ENCODE peak calls at places on chromosomes 16 and 17, in four cellular contexts. Z is H9, H is IMR-90, U is H1. X is an unnamed sample.

GRCh38 chr17:4369557-4370230 is 3.2 kb upstream of the UBE2G1 start:
- DNase-seq in U (no peak), H (no peak), Z (no peak), X (no peak)

GRCh38 chr16:11552445-11552844 is 34.3 kb downstream of the LITAF start:
- DNase-seq in Z (no peak), U (no peak), H (no peak), X (no peak)

GRCh38 chr16:67170168-67170947 is at the start of gene NOL3:
- DNase-seq in Z (peak; percentile 93), U (peak; percentile 79), H (peak; percentile 76), X (peak; percentile 90)

GRCh38 chr17:32240745-32241144 is 24.9 kb upstream of the RHBDL3 start:
- DNase-seq in H (no peak), Z (peak; percentile 65), U (no peak), X (peak; percentile 62)

GRCh38 chr16:58733248-58733670 is 857 bp downstream of the GOT2 start:
- DNase-seq in U (no peak), H (peak; percentile 5), Z (no peak), X (no peak)

GRCh38 chr17:77140878-77141767 is at the start of gene SEC14L1:
- DNase-seq in H (no peak), Z (peak; percentile 86), U (peak; percentile 69), X (peak; percentile 85)

GRCh38 chr17:66900126-66901010 is 64.1 kb upstream of the CACNG4 start:
- DNase-seq in U (no peak), H (peak; percentile 55), Z (no peak), X (no peak)

GRCh38 chr16:1338119-1338730 is 4.8 kb downstream of the BAIAP3 start:
- DNase-seq in H (no peak), Z (peak; percentile 67), U (no peak), X (no peak)

GRCh38 chr17:77391668-77392375 is 251.1 kb downstream of the SEC14L1 start:
- DNase-seq in U (no peak), Z (peak; percentile 79), H (peak; percentile 99), X (peak; percentile 86)

GRCh38 chr17:21379080-21379711 is 3.0 kb downstream of the KCNJ12 start:
- DNase-seq in H (no peak), U (no peak), Z (no peak), X (no peak)

GRCh38 chr17:1989135-1989534 is 36.0 kb downstream of the RTN4RL1 start:
- DNase-seq in U (no peak), H (peak; percentile 88), Z (no peak), X (no peak)

GRCh38 chr16:61237804-61238485 is 798.3 kb downstream of the CDH8 start:
- DNase-seq in H (no peak), Z (no peak), U (no peak), X (peak; percentile 9)

GRCh38 chr17:5234645-5235576 is at the start of gene SCIMP:
- DNase-seq in U (no peak), H (no peak), Z (no peak), X (no peak)

GRCh38 chr16:73113326-73113720 is 65.4 kb upstream of the ZFHX3 start:
- DNase-seq in Z (no peak), U (no peak), H (peak; percentile 25), X (no peak)

GRCh38 chr17:17781591-17782424 is 55.0 kb downstream of the SREBF1 start:
- DNase-seq in H (peak; percentile 52), U (peak; percentile 68), Z (peak; percentile 68), X (peak; percentile 77)

GRCh38 chr17:29709861-29710849 is 87.4 kb upstream of the CORO6 start:
- DNase-seq in H (peak; percentile 52), Z (no peak), U (no peak), X (no peak)

GRCh38 chr17:73546770-73547345 is 97.4 kb downstream of the SDK2 start:
- DNase-seq in Z (peak; percentile 83), U (peak; percentile 72), H (no peak), X (peak; percentile 75)

GRCh38 chr16:74034862-74035261 is 261.8 kb upstream of the PSMD7 start:
- DNase-seq in H (peak; percentile 11), Z (no peak), U (no peak), X (peak; percentile 54)

GRCh38 chr16:67678354-67679023 is 11.9 kb downstream of the C16orf86 start:
- DNase-seq in Z (no peak), H (no peak), U (no peak), X (no peak)

GRCh38 chr17:3859895-3860294 is 13.8 kb upstream of the NCBP3 start:
- DNase-seq in U (no peak), Z (peak; percentile 28), H (no peak), X (no peak)

GRCh38 chr16:2524339-2524938 is 4.3 kb downstream of the AMDHD2 start:
- DNase-seq in Z (peak; percentile 32), U (no peak), H (no peak), X (no peak)

GRCh38 chr16:11303405-11304138 is 22.4 kb upstream of the PRM1 start:
- DNase-seq in H (no peak), U (no peak), Z (no peak), X (no peak)

GRCh38 chr16:3601614-3602319 is 9.6 kb downstream of the SLX4 start:
- DNase-seq in Z (no peak), U (no peak), H (no peak), X (no peak)

GRCh38 chr16:54636221-54636793 is 294.4 kb upstream of the IRX5 start:
- DNase-seq in H (no peak), U (no peak), Z (no peak), X (no peak)

DNA sequence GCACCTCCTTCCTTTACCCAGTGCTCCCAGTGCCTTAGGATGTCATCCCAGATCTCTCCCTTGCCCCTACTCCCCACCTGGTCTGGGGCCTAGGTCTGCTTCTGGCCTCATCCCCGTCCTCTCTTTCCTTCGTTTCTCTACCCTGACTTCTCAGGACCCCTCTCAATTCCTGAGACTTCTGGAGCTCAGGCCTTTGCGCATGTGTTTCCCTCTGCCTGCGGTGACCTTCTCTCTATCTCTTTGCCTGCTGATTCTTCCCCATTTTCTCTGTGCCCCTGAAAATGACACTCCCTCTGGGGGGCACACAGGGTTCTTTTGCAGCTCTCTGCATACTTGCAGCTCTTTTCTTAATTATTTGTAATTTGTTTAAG is 13.5 kb downstream of the ADORA2B start:
- DNase-seq in U (no peak), Z (no peak), H (no peak), X (no peak)
- H4K5ac ChIP-seq in U (no peak overlapping the region), Z (no peak overlapping the region), H (peak overlapping the region; percentile 89), X (no peak overlapping the region)

DNA sequence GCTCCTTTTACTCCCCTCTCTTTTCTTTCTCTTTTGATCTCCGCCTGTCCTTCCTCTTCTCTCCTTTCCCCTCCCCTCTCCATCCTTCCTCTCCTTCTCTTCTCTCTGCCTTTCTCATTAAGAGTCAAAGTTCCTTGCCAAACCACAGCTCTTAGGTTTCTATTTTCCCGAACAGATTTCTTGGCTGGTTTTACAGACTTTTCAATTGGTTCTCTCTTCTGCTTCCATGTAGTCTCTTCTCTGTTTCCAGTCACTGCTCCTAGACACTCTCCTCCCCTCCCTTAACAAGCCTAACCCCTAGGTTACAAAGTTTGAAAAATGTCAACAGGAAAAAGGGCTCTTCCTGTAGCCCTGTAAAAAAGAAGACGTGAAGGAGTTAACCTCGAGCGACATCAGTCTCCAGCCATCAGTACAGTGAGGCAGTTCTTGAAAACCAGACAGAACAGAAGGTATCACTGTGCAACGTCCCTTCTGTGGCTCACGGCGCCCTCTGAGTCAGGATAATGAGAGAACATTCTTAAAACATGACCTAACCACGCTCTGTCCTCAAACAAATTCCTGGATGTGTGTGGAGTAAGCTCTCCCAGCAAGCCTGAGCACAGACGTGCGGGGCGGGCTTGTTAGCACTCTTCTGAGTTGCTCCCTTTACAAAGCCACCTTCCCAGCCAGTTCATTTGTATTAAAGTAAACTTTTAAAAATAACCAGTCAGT is 11.6 kb upstream of the MARCHF10 start:
- DNase-seq in U (no peak), H (peak; percentile 99), Z (peak; percentile 63), X (peak; percentile 95)
- H4K8ac ChIP-seq in U (no peak overlapping the region), H (peak overlapping the region; percentile 93), Z (no peak overlapping the region), X (no peak overlapping the region)

GRCh38 chr16:75466760-75467159 is 2.3 kb upstream of the TMEM170A start:
- DNase-seq in U (no peak), Z (no peak), H (no peak), X (no peak)

GRCh38 chr16:75472908-75473877 is 8.7 kb upstream of the TMEM170A start:
- DNase-seq in H (no peak), U (no peak), Z (no peak), X (no peak)

GRCh38 chr16:75475420-75475847 is 10.9 kb upstream of the TMEM170A start:
- DNase-seq in Z (no peak), U (no peak), H (no peak), X (no peak)

GRCh38 chr16:75476817-75477216 is 12.3 kb upstream of the TMEM170A start:
- DNase-seq in U (no peak), H (no peak), Z (no peak), X (no peak)

DNA sequence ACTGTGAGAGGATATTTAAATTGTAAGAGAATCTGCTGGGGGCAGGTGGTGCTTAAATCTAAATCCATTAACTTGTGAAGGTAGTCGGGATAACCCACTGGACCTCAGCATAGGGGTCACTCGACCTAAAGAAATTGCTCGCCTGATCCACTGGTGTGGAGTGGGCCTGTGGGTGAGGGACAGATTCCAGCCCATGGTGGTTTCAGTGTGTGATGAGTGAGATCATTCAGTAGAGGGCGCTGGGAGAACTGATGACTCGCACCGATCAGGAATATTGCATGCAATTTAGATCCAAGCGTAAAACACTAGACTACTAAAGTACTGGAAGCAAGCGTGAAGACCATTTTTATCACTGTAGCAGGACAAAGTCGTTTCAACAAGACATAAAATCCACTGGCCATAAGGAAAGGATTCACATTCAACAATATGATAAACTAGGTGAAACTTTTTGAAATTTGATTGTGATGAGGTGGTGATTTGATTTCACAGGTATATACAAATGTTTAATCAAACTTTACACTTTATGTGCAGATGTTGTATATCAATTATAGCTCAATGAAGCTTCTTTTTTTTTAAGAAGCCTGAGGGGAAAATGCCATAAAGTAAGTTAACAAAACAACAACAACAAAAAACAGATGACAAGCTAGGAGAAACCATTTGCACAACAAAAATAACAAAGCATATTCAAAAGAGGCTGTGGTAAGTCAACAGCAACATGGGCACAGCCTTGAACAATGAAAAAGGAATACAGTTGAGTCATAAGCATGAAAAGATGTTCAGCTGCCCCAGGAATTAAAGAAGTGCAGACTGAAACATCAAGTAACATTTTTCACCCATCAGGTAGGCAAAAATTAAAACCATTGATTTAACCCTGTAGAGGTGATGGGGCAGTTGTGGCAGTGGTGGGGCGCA is 7.5 kb upstream of the TMEM170A start:
- DNase-seq in Z (peak; percentile 62), U (no peak), H (peak; percentile 64), X (peak; percentile 58)
- H4K5ac ChIP-seq in Z (no peak overlapping the region), U (peak overlapping the region; percentile 79), H (no peak overlapping the region), X (no peak overlapping the region)

DNA sequence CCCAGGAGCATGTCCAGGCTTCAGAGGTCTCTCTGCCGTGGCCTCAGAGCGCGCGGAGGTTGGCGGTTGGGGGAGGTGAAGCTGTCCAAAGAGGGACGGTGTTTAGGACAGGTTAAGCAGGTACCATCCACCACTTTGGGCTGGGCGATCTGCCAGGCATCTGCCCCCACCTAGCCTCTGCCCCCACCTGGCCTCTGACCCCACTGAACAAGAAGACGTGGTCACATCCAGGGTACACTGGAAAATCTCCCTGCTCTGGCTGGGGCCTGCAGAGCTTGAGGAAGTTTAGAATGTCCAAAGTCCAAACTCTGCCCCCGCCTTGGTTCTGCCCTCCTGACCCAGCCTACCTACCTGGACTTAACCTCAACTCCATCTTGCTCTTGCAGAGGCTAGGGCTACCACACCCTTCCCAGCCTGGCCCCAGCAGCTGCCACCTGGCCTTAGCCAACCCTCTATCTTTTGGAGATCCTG is 1.6 kb downstream of the ITGA3 start:
- DNase-seq in U (no peak), H (no peak), Z (no peak), X (no peak)
- H4K8ac ChIP-seq in U (no peak overlapping the region), H (peak overlapping the region; percentile 16), Z (no peak overlapping the region), X (no peak overlapping the region)

X was measured in mesendoderm.